ENCODE peak calls at places on chromosomes 4 and X, in six cellular contexts. S, V, H, F, R and U are unnamed samples.

GRCh38 chrX:105872921-105873320 is 50.6 kb downstream of the NRK start:
- DNase-seq in R (no peak), S (no peak), F (no peak), H (no peak), V (peak), U (peak)

GRCh38 chr4:8043596-8043995 is 103.9 kb upstream of the AFAP1 start:
- DNase-seq in S (no peak), H (no peak), F (no peak), R (no peak), V (no peak), U (no peak)

GRCh38 chr4:185421366-185422124 is 4.2 kb downstream of the UFSP2 start:
- DNase-seq in S (no peak), V (peak), H (no peak), F (peak), R (no peak), U (peak)

GRCh38 chr4:90189128-90189527 is 61.9 kb downstream of the CCSER1 start:
- DNase-seq in V (no peak), S (no peak), H (no peak), F (no peak), R (no peak), U (no peak)

GRCh38 chrX:135324463-135324862 is 15.2 kb downstream of the ETDC start:
- DNase-seq in V (no peak), F (no peak), S (no peak), H (no peak), R (no peak), U (no peak)

GRCh38 chr4:67871867-67872266 is 11.9 kb downstream of the TMPRSS11D start:
- DNase-seq in R (no peak), V (peak), S (peak), H (no peak), F (peak), U (peak)

GRCh38 chrX:154374361-154375155 is at the start of gene FLNA:
- DNase-seq in S (no peak), F (no peak), H (peak), V (no peak), R (peak), U (no peak)

GRCh38 chrX:149939271-149940014 is 1.2 kb upstream of the EOLA2 start:
- DNase-seq in V (peak), S (peak), H (peak), F (peak), R (peak), U (peak)

GRCh38 chr4:15479089-15479912 is 9.6 kb downstream of the CC2D2A start:
- DNase-seq in H (no peak), F (peak), R (no peak), S (peak), V (peak), U (peak)

GRCh38 chr4:125187621-125188176 is 127.1 kb upstream of the FAT4 start:
- DNase-seq in R (peak), F (peak), V (peak), S (no peak), H (no peak), U (peak)

GRCh38 chr4:65719635-65720034 is 49.3 kb upstream of the EPHA5 start:
- DNase-seq in V (no peak), R (no peak), S (no peak), H (no peak), F (no peak), U (no peak)

GRCh38 chrX:101659601-101660063 is at the start of gene ARMCX2:
- DNase-seq in H (peak), V (peak), F (peak), S (no peak), R (peak), U (peak)

GRCh38 chrX:50889582-50889981 is 21.0 kb upstream of the BMP15 start:
- DNase-seq in S (no peak), H (no peak), V (no peak), F (no peak), R (no peak), U (no peak)

GRCh38 chr4:65383589-65384305 is 286.5 kb downstream of the EPHA5 start:
- DNase-seq in H (no peak), V (no peak), F (no peak), R (no peak), S (peak), U (peak)

GRCh38 chr4:153099391-153100140 is 104.7 kb upstream of the TRIM2 start:
- DNase-seq in S (no peak), F (no peak), H (no peak), V (no peak), R (no peak), U (no peak)

GRCh38 chr4:51855270-51855669 is 12.3 kb downstream of the DCUN1D4 start:
- DNase-seq in H (no peak), R (no peak), S (no peak), F (no peak), V (no peak), U (no peak)

GRCh38 chr4:175947117-175947722 is 118.4 kb upstream of the WDR17 start:
- DNase-seq in R (no peak), V (no peak), F (peak), H (no peak), S (no peak), U (peak)

GRCh38 chrX:141320801-141321200 is 78.5 kb upstream of the SPANXC start:
- DNase-seq in S (no peak), V (no peak), F (no peak), H (no peak), R (no peak), U (peak)

GRCh38 chrX:26215869-26216268 is at the start of gene MAGEB5:
- DNase-seq in F (no peak), S (no peak), R (no peak), V (no peak), H (no peak), U (no peak)

GRCh38 chr4:54227261-54228063 is 1.6 kb upstream of the PDGFRA start:
- DNase-seq in F (peak), V (no peak), S (no peak), R (no peak), H (no peak), U (peak)

GRCh38 chr4:119580293-119580692 is 48.3 kb downstream of the PDE5A start:
- DNase-seq in F (no peak), R (no peak), V (no peak), S (no peak), H (no peak), U (no peak)

GRCh38 chrX:110021180-110022022 is 18.5 kb downstream of the TMEM164 start:
- DNase-seq in R (peak), V (peak), H (no peak), F (peak), S (no peak), U (peak)

GRCh38 chr4:181860157-181860556 is 383.0 kb upstream of the TENM3 start:
- DNase-seq in S (no peak), H (no peak), V (peak), R (no peak), F (peak), U (peak)

GRCh38 chrX:84168095-84168494 is 19.9 kb downstream of the RPS6KA6 start:
- DNase-seq in V (no peak), S (no peak), R (no peak), F (peak), H (no peak), U (peak)

GRCh38 chr4:141913928-141914327 is 277.5 kb downstream of the IL15 start:
- DNase-seq in R (no peak), H (no peak), S (no peak), V (no peak), F (peak), U (peak)

GRCh38 chr4:41375561-41375960 is 118.8 kb downstream of the UCHL1 start:
- DNase-seq in F (no peak), H (no peak), S (no peak), R (no peak), V (no peak), U (no peak)

GRCh38 chrX:145524931-145525330 is 277.6 kb downstream of the SPANXN1 start:
- DNase-seq in V (no peak), F (no peak), H (no peak), S (no peak), R (no peak), U (no peak)

GRCh38 chrX:70535198-70535597 is 90.6 kb downstream of the DLG3 start:
- DNase-seq in R (no peak), F (no peak), S (no peak), V (no peak), H (no peak), U (no peak)

GRCh38 chr4:152729466-152729865 is 49.7 kb upstream of the TMEM154 start:
- DNase-seq in S (no peak), R (no peak), F (peak), H (no peak), V (no peak), U (peak)

GRCh38 chrX:40573763-40574162 is 7.0 kb upstream of the ATP6AP2 start:
- DNase-seq in F (peak), V (no peak), S (no peak), R (no peak), H (no peak), U (peak)

GRCh38 chr4:76987153-76987562 is 37.6 kb downstream of the SEPTIN11 start:
- DNase-seq in S (no peak), F (peak), H (no peak), V (peak), R (peak), U (peak)

GRCh38 chr4:184335520-184335919 is 117.8 kb upstream of the ENPP6 start:
- DNase-seq in R (no peak), F (peak), S (no peak), H (no peak), V (no peak), U (peak)

DNA sequence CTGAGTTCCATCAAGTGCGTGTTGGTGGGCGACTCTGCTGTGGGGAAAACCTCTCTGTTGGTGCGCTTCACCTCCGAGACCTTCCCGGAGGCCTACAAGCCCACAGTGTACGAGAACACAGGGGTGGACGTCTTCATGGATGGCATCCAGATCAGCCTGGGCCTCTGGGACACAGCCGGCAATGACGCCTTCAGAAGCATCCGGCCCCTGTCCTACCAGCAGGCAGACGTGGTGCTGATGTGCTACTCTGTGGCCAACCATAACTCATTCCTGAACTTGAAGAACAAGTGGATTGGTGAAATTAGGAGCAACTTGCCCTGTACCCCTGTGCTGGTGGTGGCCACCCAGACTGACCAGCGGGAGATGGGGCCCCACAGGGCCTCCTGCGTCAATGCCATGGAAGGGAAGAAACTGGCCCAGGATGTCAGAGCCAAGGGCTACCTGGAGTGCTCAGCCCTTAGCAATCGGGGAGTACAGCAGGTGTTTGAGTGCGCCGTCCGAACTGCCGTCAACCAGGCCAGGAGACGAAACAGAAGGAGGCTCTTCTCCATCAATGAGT is 46.6 kb downstream of the RHOH start:
- DNase-seq in S (no peak), V (no peak), F (no peak), R (no peak), H (no peak), U (no peak)
- H3K4me3 ChIP-seq in S (no peak), V (no peak), F (no peak), R (no peak), H (peak), U (no peak)

GRCh38 chrX:117985241-117985640 is 131.4 kb downstream of the KLHL13 start:
- DNase-seq in H (no peak), R (no peak), V (no peak), F (peak), S (no peak), U (no peak)
- TF ChIP-seq CTCF in H (no peak), R (peak), V (peak), F (peak), S (no peak), U (no peak)

DNA sequence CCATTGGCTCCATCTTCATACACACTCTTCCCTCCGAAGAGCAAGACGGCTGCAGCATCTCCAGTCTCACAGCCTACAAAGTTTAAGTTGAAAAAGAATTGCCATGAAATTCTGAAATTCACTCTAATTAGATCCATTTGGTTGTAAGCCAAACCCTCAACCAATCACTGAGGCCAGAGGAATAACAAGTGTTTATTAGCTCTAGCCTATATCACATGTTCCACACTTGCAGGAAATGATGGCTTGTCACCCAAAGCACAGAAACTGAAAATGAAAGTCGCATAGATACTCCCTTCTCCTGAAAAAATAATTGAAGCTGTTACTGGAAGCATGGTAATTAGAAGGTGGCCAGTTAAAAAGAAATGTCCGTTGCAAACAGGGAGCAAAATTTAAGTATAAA is 1071.8 kb downstream of the CCSER1 start:
- DNase-seq in F (no peak), S (no peak), V (no peak), R (no peak), H (no peak), U (peak)
- H3K4me3 ChIP-seq in F (no peak), S (peak), V (no peak), R (peak), H (no peak), U (no peak)

DNA sequence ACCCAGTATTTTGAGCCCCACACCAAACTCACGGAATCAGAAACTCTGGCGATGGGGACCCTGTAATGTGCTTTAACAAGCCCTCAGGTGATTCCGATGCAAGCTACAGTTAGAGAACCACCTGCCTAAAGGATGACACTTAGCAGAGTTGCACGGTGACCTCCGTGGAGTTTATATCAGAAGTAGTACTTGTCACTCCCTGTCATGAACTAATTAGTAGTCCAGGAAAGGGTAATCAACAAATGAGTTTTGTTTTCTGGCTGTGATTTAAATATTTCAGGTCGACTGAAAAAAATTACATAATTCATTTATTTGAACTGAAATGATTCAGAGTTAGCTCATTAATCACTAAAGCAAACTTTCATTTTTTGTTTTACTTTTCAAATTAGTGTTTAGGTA is 56.4 kb downstream of the TMA16 start:
- DNase-seq in H (no peak), R (no peak), V (no peak), S (no peak), F (no peak), U (no peak)
- TF ChIP-seq CTCF in H (no peak), R (no peak), V (no peak), S (no peak), F (no peak), U (no peak)

GRCh38 chr4:3736806-3737205 is 29.4 kb upstream of the ADRA2C start:
- DNase-seq in H (no peak), S (no peak), R (no peak), F (no peak), V (no peak), U (no peak)
- H3K4me3 ChIP-seq in H (no peak), S (no peak), R (no peak), F (no peak), V (no peak), U (no peak)